ENCODE peak calls at places on chromosomes 16 and 17, in eight cellular contexts. W, Q, Z, K, J, D, T and F are unnamed samples.

GRCh38 chr17:60107526-60108257 is 29.0 kb upstream of the HEATR6 start:
- DNase-seq in W (no peak), Q (no peak), Z (peak; percentile 22), K (no peak), J (no peak), D (no peak), T (no peak), F (no peak)

GRCh38 chr17:42153919-42154491 is 784 bp downstream of the RAB5C start:
- DNase-seq in W (no peak), Q (no peak), Z (peak; percentile 33), K (no peak), J (no peak), D (no peak), T (peak; percentile 38), F (peak; percentile 48)

GRCh38 chr17:49012893-49013255 is 15.7 kb downstream of the IGF2BP1 start:
- DNase-seq in W (no peak), Q (no peak), Z (no peak), K (no peak), J (no peak), D (no peak), T (no peak), F (no peak)

GRCh38 chr17:38709104-38709820 is 4.2 kb downstream of the MLLT6 start:
- DNase-seq in W (no peak), Q (no peak), Z (no peak), K (no peak), J (no peak), D (no peak), T (no peak), F (no peak)

GRCh38 chr17:56098746-56099145 is 54.5 kb upstream of the ANKFN1 start:
- DNase-seq in W (no peak), Q (no peak), Z (no peak), K (no peak), J (no peak), D (no peak), T (no peak), F (no peak)

GRCh38 chr17:9018731-9019130 is 2.6 kb upstream of the NTN1 start:
- DNase-seq in W (no peak), Q (no peak), Z (no peak), K (no peak), J (no peak), D (no peak), T (no peak), F (no peak)

GRCh38 chr17:1224330-1224729 is 44.5 kb upstream of the ABR start:
- DNase-seq in W (no peak), Q (no peak), Z (no peak), K (no peak), J (no peak), D (no peak), T (no peak), F (no peak)

GRCh38 chr16:70657956-70658355 is 11.6 kb downstream of the IL34 start:
- DNase-seq in W (no peak), Q (no peak), Z (no peak), K (no peak), J (no peak), D (peak; percentile 87), T (no peak), F (no peak)

GRCh38 chr17:59778996-59779395 is 71.5 kb downstream of the VMP1 start:
- DNase-seq in W (no peak), Q (no peak), Z (no peak), K (no peak), J (no peak), D (no peak), T (no peak), F (no peak)

GRCh38 chr17:2905269-2905668 is 109.0 kb downstream of the RAP1GAP2 start:
- DNase-seq in W (no peak), Q (no peak), Z (no peak), K (no peak), J (no peak), D (no peak), T (peak; percentile 87), F (no peak)

GRCh38 chr16:84314373-84314772 is 19.7 kb downstream of the WFDC1 start:
- DNase-seq in W (no peak), Q (no peak), Z (no peak), K (no peak), J (no peak), D (no peak), T (no peak), F (peak; percentile 55)

GRCh38 chr16:78407191-78407590 is 307.7 kb downstream of the WWOX start:
- DNase-seq in W (no peak), Q (no peak), Z (no peak), K (no peak), J (no peak), D (no peak), T (no peak), F (no peak)

GRCh38 chr16:3495166-3495565 is at the start of gene C16orf90:
- DNase-seq in W (no peak), Q (no peak), Z (no peak), K (no peak), J (no peak), D (no peak), T (peak; percentile 28), F (no peak)

GRCh38 chr16:53952215-53953208 is 248.6 kb downstream of the FTO start:
- DNase-seq in W (no peak), Q (no peak), Z (peak; percentile 37), K (no peak), J (no peak), D (no peak), T (no peak), F (no peak)

GRCh38 chr16:4663756-4664465 is 29.5 kb upstream of the NUDT16L1 start:
- DNase-seq in W (no peak), Q (no peak), Z (no peak), K (no peak), J (peak; percentile 38), D (no peak), T (no peak), F (no peak)